ENCODE peak calls at places on chromosomes 4 and X, in four cellular contexts. C is heart right ventricle, V is thoracic aorta, U is AG10803. M is an unnamed sample.

GRCh38 chr4:4415107-4415805 is 28.4 kb downstream of the NSG1 start:
- DNase-seq in V (no peak), C (no peak), U (no peak), M (no peak)

GRCh38 chrX:39158801-39159657 is 357.8 kb downstream of the MID1IP1 start:
- DNase-seq in V (no peak), U (no peak), C (no peak), M (peak; percentile 58)

GRCh38 chr4:147813107-147813773 is 81.4 kb downstream of the ARHGAP10 start:
- DNase-seq in C (no peak), U (peak; percentile 75), V (no peak), M (no peak)

GRCh38 chr4:120812216-120812615 is 110.3 kb downstream of the PRDM5 start:
- DNase-seq in V (no peak), U (no peak), C (no peak), M (no peak)

GRCh38 chr4:69156913-69157312 is 57.6 kb downstream of the UGT2B11 start:
- DNase-seq in C (no peak), U (no peak), V (no peak), M (peak; percentile 24)

GRCh38 chr4:12635629-12636028 is 848.5 kb downstream of the RAB28 start:
- DNase-seq in V (no peak), U (no peak), C (no peak), M (no peak)

GRCh38 chr4:99356992-99357391 is 4.4 kb upstream of the ADH1C start:
- DNase-seq in C (no peak), U (no peak), V (no peak), M (no peak)

GRCh38 chrX:106898462-106898861 is 4.7 kb downstream of the RIPPLY1 start:
- DNase-seq in C (no peak), U (peak; percentile 42), V (no peak), M (peak; percentile 77)

GRCh38 chr4:111802191-111802590 is 343.1 kb upstream of the FAM241A start:
- DNase-seq in U (peak; percentile 57), C (no peak), V (no peak), M (peak; percentile 9)

GRCh38 chrX:34764842-34765241 is 107.8 kb upstream of the TMEM47 start:
- DNase-seq in C (no peak), V (no peak), U (no peak), M (no peak)

GRCh38 chrX:144275403-144275802 is 391.5 kb downstream of the UBE2NL start:
- DNase-seq in C (no peak), V (no peak), U (no peak), M (no peak)

GRCh38 chrX:15468036-15468435 is 25.1 kb downstream of the PIR start:
- DNase-seq in C (no peak), V (peak; percentile 15), U (peak; percentile 65), M (peak; percentile 68)
- TF ChIP-seq CTCF in C (no peak), V (peak; percentile 21), U (peak; percentile 57), M (peak; percentile 51)

GRCh38 chr4:153538408-153539057 is 72.4 kb downstream of the TMEM131L start:
- DNase-seq in U (peak; percentile 35), V (no peak), C (no peak), M (peak; percentile 72)
- H3K4me3 ChIP-seq in U (peak overlapping the region; percentile 15), V (peak overlapping the region; percentile 65), C (no peak overlapping the region), M (peak overlapping the region; percentile 47)

DNA sequence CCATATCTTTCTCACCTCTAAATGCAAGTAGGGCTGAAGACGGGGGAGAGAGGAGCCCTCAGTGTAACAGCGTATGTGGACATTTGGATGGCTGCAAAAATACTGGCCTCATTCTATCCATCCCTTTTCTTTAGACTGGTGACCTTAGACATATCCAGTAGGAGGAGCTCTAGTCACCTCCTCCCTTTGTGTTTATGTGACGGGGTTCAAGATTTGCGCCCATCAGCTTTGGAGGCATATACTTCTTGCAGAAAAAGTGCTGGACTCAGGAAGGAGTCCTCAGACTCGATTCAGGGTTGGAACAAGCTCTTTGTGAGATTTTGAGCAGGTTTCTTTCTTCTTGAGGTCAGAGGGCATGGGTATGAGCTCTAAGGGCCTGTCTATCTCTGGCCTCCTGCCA is 86.2 kb downstream of the MAMLD1 start:
- DNase-seq in C (no peak), V (no peak), U (no peak), M (no peak)
- TF ChIP-seq CTCF in C (no peak), V (no peak), U (peak; percentile 5), M (peak; percentile 17)

GRCh38 chr4:95548738-95549245 is at the start of gene UNC5C:
- DNase-seq in V (peak; percentile 45), U (peak; percentile 3), C (peak; percentile 83), M (peak; percentile 38)

GRCh38 chr4:95549246-95550138 is 719 bp upstream of the UNC5C start:
- DNase-seq in V (no peak), C (peak; percentile 55), U (peak; percentile 8), M (peak; percentile 53)

GRCh38 chr4:95546866-95547707 is 1.7 kb downstream of the UNC5C start:
- DNase-seq in V (no peak), C (no peak), U (no peak), M (peak; percentile 7)

GRCh38 chr4:95546236-95546635 is 2.5 kb downstream of the UNC5C start:
- DNase-seq in V (no peak), C (no peak), U (no peak), M (no peak)

DNA sequence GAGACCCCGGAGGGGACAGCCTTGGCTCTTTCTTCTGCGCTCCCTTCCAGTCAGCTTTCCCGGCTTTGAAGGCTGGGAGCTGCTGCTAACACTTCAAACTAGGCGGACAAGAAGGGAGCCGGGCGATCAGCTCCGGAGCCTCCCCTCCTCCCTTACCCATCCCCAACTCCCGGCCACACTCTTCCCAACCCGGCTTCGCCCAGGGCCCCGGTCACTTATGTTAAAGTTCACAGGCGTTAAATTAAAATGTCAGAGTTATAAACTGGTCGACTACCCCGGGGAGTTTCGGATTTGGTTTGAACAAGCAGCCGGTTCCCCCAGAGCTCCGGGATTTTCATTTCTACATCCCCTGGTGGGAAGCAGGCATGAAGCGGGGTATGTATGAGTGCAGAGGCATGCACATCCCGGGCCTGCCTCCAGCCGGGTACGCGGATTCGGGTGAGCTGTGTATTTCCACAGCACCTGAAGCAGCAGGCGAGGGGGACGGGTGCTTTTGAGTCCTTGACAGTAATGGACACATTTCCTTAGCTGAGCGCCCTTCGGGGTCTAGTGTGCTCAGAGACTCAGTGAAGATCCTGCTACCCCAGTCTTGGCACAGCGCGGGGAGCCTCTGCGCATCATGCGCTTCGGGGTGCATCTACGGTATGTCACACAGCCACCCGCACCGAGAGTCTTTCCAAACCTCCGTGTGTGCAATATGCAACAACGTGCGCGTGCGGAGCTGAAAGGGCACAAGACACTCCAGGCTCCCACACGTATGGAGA is 883 bp downstream of the UNC5C start:
- DNase-seq in U (peak; percentile 2), C (peak; percentile 23), V (no peak), M (peak; percentile 34)
- H3K4me3 ChIP-seq in U (no peak overlapping the region), C (peak overlapping the region; percentile 71), V (peak overlapping the region; percentile 87), M (peak overlapping the region; percentile 65)

DNA sequence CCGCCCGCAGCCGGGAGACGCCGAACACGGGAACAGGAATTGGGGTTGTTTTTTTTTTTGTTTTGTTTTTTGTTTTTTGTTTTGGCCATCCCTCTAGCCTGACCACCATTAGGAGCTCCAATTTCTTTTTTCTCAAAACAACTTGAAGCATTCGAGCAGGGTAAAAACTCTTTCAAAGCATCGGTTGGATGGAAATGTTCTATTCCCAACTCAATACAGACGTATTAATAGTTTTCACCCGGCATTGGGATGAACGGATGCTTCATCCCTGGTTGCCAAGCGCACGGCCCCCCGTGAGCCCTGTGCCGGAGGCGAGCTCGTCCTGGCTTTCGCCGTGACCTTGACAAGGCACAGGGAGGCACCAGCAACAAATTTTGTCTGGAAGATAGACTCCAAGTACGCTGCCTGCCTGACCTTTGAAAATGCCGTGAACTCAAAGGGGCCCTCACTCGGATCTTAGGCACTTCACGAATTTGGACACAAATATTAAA is 352 bp upstream of the MAP3K15 start:
- DNase-seq in V (no peak), C (no peak), U (no peak), M (no peak)
- TF ChIP-seq CTCF in V (no peak), C (no peak), U (no peak), M (no peak)

GRCh38 chr4:185383451-185383850 is 12.3 kb downstream of the LRP2BP start:
- DNase-seq in V (no peak), U (no peak), C (no peak), M (no peak)

GRCh38 chr4:185381794-185382193 is 13.9 kb downstream of the LRP2BP start:
- DNase-seq in V (no peak), C (no peak), U (peak; percentile 25), M (peak; percentile 31)

GRCh38 chr4:185384877-185385465 is 10.8 kb downstream of the LRP2BP start:
- DNase-seq in U (peak; percentile 5), C (no peak), V (no peak), M (peak; percentile 15)

GRCh38 chr4:185382754-185383153 is 13.0 kb downstream of the LRP2BP start:
- DNase-seq in U (no peak), C (no peak), V (no peak), M (no peak)

GRCh38 chr4:185384061-185384460 is 11.7 kb downstream of the LRP2BP start:
- DNase-seq in C (no peak), V (no peak), U (no peak), M (no peak)
- H3K4me3 ChIP-seq in C (no peak overlapping the region), V (no peak overlapping the region), U (no peak overlapping the region), M (no peak overlapping the region)

DNA sequence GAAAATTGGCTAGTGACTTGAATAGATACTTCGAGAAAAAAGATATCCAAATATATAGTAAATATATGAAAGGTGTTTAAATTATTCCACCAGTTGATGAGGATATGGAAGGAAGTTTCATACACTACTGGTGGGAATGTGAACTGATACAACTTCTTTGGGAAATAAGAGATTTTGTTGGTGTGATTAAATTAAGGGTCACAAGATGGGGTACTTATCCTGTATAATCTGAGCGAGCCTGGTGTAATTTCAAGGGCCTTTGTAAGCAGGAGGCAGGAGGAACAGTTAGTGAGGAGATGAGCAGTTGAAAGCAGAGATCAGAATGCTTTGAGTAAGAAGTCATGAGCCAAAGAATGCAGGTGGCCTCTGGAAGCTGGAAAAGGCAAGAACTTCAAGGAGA is 192.2 kb downstream of the KCTD8 start:
- DNase-seq in V (no peak), U (no peak), C (no peak), M (no peak)
- TF ChIP-seq CTCF in V (no peak), U (no peak), C (no peak), M (no peak)

DNA sequence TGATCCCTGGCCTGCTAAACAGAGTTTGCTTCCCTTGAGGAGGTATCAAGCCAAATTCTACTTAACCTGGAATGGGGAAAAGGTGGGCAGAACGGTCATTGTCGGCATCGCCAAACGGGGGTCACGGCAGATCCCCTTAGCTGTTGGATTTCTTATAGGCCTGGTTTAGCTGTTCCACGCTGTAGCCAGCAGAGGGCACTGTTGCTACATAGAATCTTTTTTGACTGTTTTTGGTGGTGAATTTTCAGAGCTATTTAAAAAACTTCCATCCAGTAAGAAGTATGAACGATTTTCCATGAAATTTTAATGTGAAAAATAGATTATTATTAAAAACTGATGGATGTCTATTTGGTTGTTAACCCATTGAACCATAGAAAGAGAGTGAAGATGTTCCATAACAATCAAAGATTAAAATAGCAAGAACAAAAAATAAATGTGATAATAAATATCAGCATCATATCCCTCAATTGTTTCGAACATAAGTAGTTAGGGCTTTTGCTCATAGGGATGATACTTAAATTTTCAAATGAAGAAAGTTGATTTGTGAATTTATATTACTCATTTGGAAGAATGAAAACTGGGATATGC is 56.6 kb downstream of the LINC00632 start:
- DNase-seq in C (peak; percentile 6), U (peak; percentile 52), V (no peak), M (peak; percentile 72)
- H3K4me3 ChIP-seq in C (peak overlapping the region; percentile 54), U (peak overlapping the region; percentile 75), V (peak overlapping the region; percentile 73), M (peak overlapping the region; percentile 69)

DNA sequence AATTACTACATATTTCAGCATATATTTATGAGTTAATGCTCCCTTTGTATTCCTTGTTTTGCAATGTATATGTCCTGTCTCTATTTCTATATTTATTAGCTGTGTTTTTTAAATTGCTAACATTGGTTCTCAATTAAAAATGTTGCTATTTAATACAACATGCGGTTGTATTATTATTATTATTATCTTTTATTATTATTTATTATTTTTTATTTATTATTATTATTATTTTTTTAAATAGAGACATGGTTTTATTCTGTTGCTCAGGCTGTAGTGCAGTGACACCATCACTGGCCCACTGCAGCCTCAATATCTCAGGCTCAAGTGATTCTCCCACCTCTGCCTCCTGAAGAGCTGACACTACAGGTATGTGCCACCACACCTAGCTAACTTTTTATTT is 1005.9 kb upstream of the ADGRL3 start:
- DNase-seq in V (no peak), U (no peak), C (no peak), M (no peak)
- TF ChIP-seq CTCF in V (no peak), U (no peak), C (no peak), M (no peak)